ENCODE peak calls at places on chromosomes 4 and X, in nine cellular contexts. One of them, this sample, is unnamed. For H3K27me3, the result is how much of the 10 kb centered on the place peaks cover.

GRCh38 chrX:117854806-117855205 is 261.8 kb downstream of the KLHL13 start:
- DNase-seq in IMR-90: no peak
- DNase-seq in CD4-positive, alpha-beta T cell: no peak
- DNase-seq in A673: no peak
- DNase-seq in endothelial cell of umbilical vein: no peak
- DNase-seq in heart left ventricle: no peak
- DNase-seq in ascending aorta: no peak
- DNase-seq in tibial artery: no peak
- DNase-seq in AG04450: no peak
- DNase-seq in this sample: no peak

GRCh38 chr4:38015886-38016515 is 55.8 kb downstream of the PTTG2 start:
- DNase-seq in IMR-90: no peak
- DNase-seq in CD4-positive, alpha-beta T cell: no peak
- DNase-seq in A673: peak
- DNase-seq in endothelial cell of umbilical vein: no peak
- DNase-seq in heart left ventricle: no peak
- DNase-seq in ascending aorta: no peak
- DNase-seq in tibial artery: no peak
- DNase-seq in AG04450: no peak
- DNase-seq in this sample: no peak

GRCh38 chr4:182212211-182212761 is 30.9 kb upstream of the TENM3 start:
- DNase-seq in IMR-90: peak
- DNase-seq in CD4-positive, alpha-beta T cell: no peak
- DNase-seq in A673: no peak
- DNase-seq in endothelial cell of umbilical vein: no peak
- DNase-seq in heart left ventricle: no peak
- DNase-seq in ascending aorta: no peak
- DNase-seq in tibial artery: no peak
- DNase-seq in AG04450: no peak
- DNase-seq in this sample: no peak

GRCh38 chrX:38215141-38215540 is 5.5 kb downstream of the SRPX start:
- DNase-seq in IMR-90: peak
- DNase-seq in CD4-positive, alpha-beta T cell: no peak
- DNase-seq in A673: no peak
- DNase-seq in endothelial cell of umbilical vein: peak
- DNase-seq in heart left ventricle: no peak
- DNase-seq in ascending aorta: no peak
- DNase-seq in tibial artery: no peak
- DNase-seq in AG04450: no peak
- DNase-seq in this sample: no peak

GRCh38 chrX:33207056-33207455 is 4.3 kb downstream of the DMD start:
- DNase-seq in IMR-90: peak
- DNase-seq in CD4-positive, alpha-beta T cell: no peak
- DNase-seq in A673: no peak
- DNase-seq in endothelial cell of umbilical vein: peak
- DNase-seq in heart left ventricle: no peak
- DNase-seq in ascending aorta: no peak
- DNase-seq in tibial artery: no peak
- DNase-seq in AG04450: no peak
- DNase-seq in this sample: no peak

GRCh38 chr4:52883183-52883621 is 21.1 kb downstream of the RASL11B start:
- DNase-seq in IMR-90: no peak
- DNase-seq in CD4-positive, alpha-beta T cell: no peak
- DNase-seq in A673: no peak
- DNase-seq in endothelial cell of umbilical vein: no peak
- DNase-seq in heart left ventricle: no peak
- DNase-seq in ascending aorta: no peak
- DNase-seq in tibial artery: no peak
- DNase-seq in AG04450: no peak
- DNase-seq in this sample: no peak

GRCh38 chr4:89283226-89283974 is 24.2 kb downstream of the GPRIN3 start:
- DNase-seq in IMR-90: no peak
- DNase-seq in CD4-positive, alpha-beta T cell: peak
- DNase-seq in A673: no peak
- DNase-seq in endothelial cell of umbilical vein: no peak
- DNase-seq in heart left ventricle: no peak
- DNase-seq in ascending aorta: no peak
- DNase-seq in tibial artery: no peak
- DNase-seq in AG04450: no peak
- DNase-seq in this sample: no peak

GRCh38 chr4:168557658-168558057 is 60.8 kb downstream of the PALLD start:
- DNase-seq in IMR-90: no peak
- DNase-seq in CD4-positive, alpha-beta T cell: no peak
- DNase-seq in A673: peak
- DNase-seq in endothelial cell of umbilical vein: no peak
- DNase-seq in heart left ventricle: no peak
- DNase-seq in ascending aorta: no peak
- DNase-seq in tibial artery: no peak
- DNase-seq in AG04450: no peak
- DNase-seq in this sample: no peak

GRCh38 chrX:124862304-124862703 is 457.4 kb upstream of the TEX13C start:
- DNase-seq in IMR-90: no peak
- DNase-seq in CD4-positive, alpha-beta T cell: no peak
- DNase-seq in A673: no peak
- DNase-seq in endothelial cell of umbilical vein: no peak
- DNase-seq in heart left ventricle: no peak
- DNase-seq in ascending aorta: no peak
- DNase-seq in tibial artery: no peak
- DNase-seq in AG04450: no peak
- DNase-seq in this sample: no peak

GRCh38 chrX:6325437-6325836 is 96.8 kb upstream of the NLGN4X start:
- DNase-seq in IMR-90: no peak
- DNase-seq in CD4-positive, alpha-beta T cell: no peak
- DNase-seq in A673: no peak
- DNase-seq in endothelial cell of umbilical vein: no peak
- DNase-seq in heart left ventricle: no peak
- DNase-seq in ascending aorta: no peak
- DNase-seq in tibial artery: no peak
- DNase-seq in AG04450: no peak
- DNase-seq in this sample: no peak

GRCh38 chr4:168822481-168822880 is 187.6 kb downstream of the CBR4 start:
- DNase-seq in IMR-90: no peak
- DNase-seq in CD4-positive, alpha-beta T cell: no peak
- DNase-seq in A673: no peak
- DNase-seq in endothelial cell of umbilical vein: no peak
- DNase-seq in heart left ventricle: no peak
- DNase-seq in ascending aorta: no peak
- DNase-seq in tibial artery: no peak
- DNase-seq in AG04450: no peak
- DNase-seq in this sample: no peak

GRCh38 chr4:115315182-115315581 is 201.8 kb upstream of the NDST4 start:
- DNase-seq in IMR-90: no peak
- DNase-seq in CD4-positive, alpha-beta T cell: no peak
- DNase-seq in A673: no peak
- DNase-seq in endothelial cell of umbilical vein: no peak
- DNase-seq in heart left ventricle: no peak
- DNase-seq in ascending aorta: no peak
- DNase-seq in tibial artery: no peak
- DNase-seq in AG04450: no peak
- DNase-seq in this sample: no peak

GRCh38 chr4:123288309-123289025 is 108.1 kb upstream of the SPRY1 start:
- DNase-seq in IMR-90: no peak
- DNase-seq in CD4-positive, alpha-beta T cell: no peak
- DNase-seq in A673: no peak
- DNase-seq in endothelial cell of umbilical vein: no peak
- DNase-seq in heart left ventricle: no peak
- DNase-seq in ascending aorta: no peak
- DNase-seq in tibial artery: no peak
- DNase-seq in AG04450: no peak
- DNase-seq in this sample: no peak

GRCh38 chr4:163263601-163264000 is 68.8 kb downstream of the NPY1R start:
- DNase-seq in IMR-90: no peak
- DNase-seq in CD4-positive, alpha-beta T cell: no peak
- DNase-seq in A673: no peak
- DNase-seq in endothelial cell of umbilical vein: no peak
- DNase-seq in heart left ventricle: no peak
- DNase-seq in ascending aorta: no peak
- DNase-seq in tibial artery: no peak
- DNase-seq in AG04450: no peak
- DNase-seq in this sample: no peak

GRCh38 chr4:84968936-84969335 is 2.4 kb upstream of the WDFY3 start:
- DNase-seq in IMR-90: no peak
- DNase-seq in CD4-positive, alpha-beta T cell: no peak
- DNase-seq in A673: peak
- DNase-seq in endothelial cell of umbilical vein: no peak
- DNase-seq in heart left ventricle: no peak
- DNase-seq in ascending aorta: no peak
- DNase-seq in tibial artery: no peak
- DNase-seq in AG04450: no peak
- DNase-seq in this sample: no peak

GRCh38 chrX:155864655-155865054 is 16.5 kb upstream of the VAMP7 start:
- DNase-seq in IMR-90: no peak
- DNase-seq in CD4-positive, alpha-beta T cell: no peak
- DNase-seq in A673: peak
- DNase-seq in endothelial cell of umbilical vein: no peak
- DNase-seq in heart left ventricle: no peak
- DNase-seq in ascending aorta: no peak
- DNase-seq in tibial artery: no peak
- DNase-seq in AG04450: no peak
- DNase-seq in this sample: no peak

GRCh38 chr4:78174931-78175330 is 117.8 kb downstream of the FRAS1 start:
- DNase-seq in IMR-90: no peak
- DNase-seq in CD4-positive, alpha-beta T cell: no peak
- DNase-seq in A673: no peak
- DNase-seq in endothelial cell of umbilical vein: no peak
- DNase-seq in heart left ventricle: no peak
- DNase-seq in ascending aorta: no peak
- DNase-seq in tibial artery: no peak
- DNase-seq in AG04450: no peak
- DNase-seq in this sample: no peak

GRCh38 chr4:78184584-78184983 is 127.5 kb downstream of the FRAS1 start:
- DNase-seq in IMR-90: no peak
- DNase-seq in CD4-positive, alpha-beta T cell: no peak
- DNase-seq in A673: no peak
- DNase-seq in endothelial cell of umbilical vein: no peak
- DNase-seq in heart left ventricle: no peak
- DNase-seq in ascending aorta: no peak
- DNase-seq in tibial artery: no peak
- DNase-seq in AG04450: no peak
- DNase-seq in this sample: no peak

GRCh38 chr4:78185117-78185516 is 128.0 kb downstream of the FRAS1 start:
- DNase-seq in IMR-90: no peak
- DNase-seq in CD4-positive, alpha-beta T cell: no peak
- DNase-seq in A673: no peak
- DNase-seq in endothelial cell of umbilical vein: no peak
- DNase-seq in heart left ventricle: no peak
- DNase-seq in ascending aorta: no peak
- DNase-seq in tibial artery: no peak
- DNase-seq in AG04450: no peak
- DNase-seq in this sample: no peak

GRCh38 chr4:78179188-78179587 is 122.1 kb downstream of the FRAS1 start:
- DNase-seq in IMR-90: no peak
- DNase-seq in CD4-positive, alpha-beta T cell: no peak
- DNase-seq in A673: no peak
- DNase-seq in endothelial cell of umbilical vein: no peak
- DNase-seq in heart left ventricle: no peak
- DNase-seq in ascending aorta: no peak
- DNase-seq in tibial artery: no peak
- DNase-seq in AG04450: no peak
- DNase-seq in this sample: no peak
- TF ChIP-seq CTCF in IMR-90: no peak
- TF ChIP-seq CTCF in CD4-positive, alpha-beta T cell: no peak
- TF ChIP-seq CTCF in A673: no peak
- TF ChIP-seq CTCF in endothelial cell of umbilical vein: no peak
- TF ChIP-seq CTCF in heart left ventricle: no peak
- TF ChIP-seq CTCF in ascending aorta: no peak
- TF ChIP-seq CTCF in tibial artery: no peak
- TF ChIP-seq CTCF in AG04450: no peak
- TF ChIP-seq CTCF in this sample: no peak

GRCh38 chrX:77979870-77980269 is 10.4 kb upstream of the PGAM4 start:
- DNase-seq in IMR-90: no peak
- DNase-seq in CD4-positive, alpha-beta T cell: no peak
- DNase-seq in A673: no peak
- DNase-seq in endothelial cell of umbilical vein: no peak
- DNase-seq in heart left ventricle: no peak
- DNase-seq in ascending aorta: no peak
- DNase-seq in tibial artery: no peak
- DNase-seq in AG04450: no peak
- DNase-seq in this sample: no peak
- H3K27me3 ChIP-seq in IMR-90: under half
- H3K27me3 ChIP-seq in CD4-positive, alpha-beta T cell: under half
- H3K27me3 ChIP-seq in A673: under half
- H3K27me3 ChIP-seq in endothelial cell of umbilical vein: under half
- H3K27me3 ChIP-seq in heart left ventricle: under half
- H3K27me3 ChIP-seq in ascending aorta: under half
- H3K27me3 ChIP-seq in tibial artery: under half
- H3K27me3 ChIP-seq in AG04450: under half
- H3K27me3 ChIP-seq in this sample: under half

DNA sequence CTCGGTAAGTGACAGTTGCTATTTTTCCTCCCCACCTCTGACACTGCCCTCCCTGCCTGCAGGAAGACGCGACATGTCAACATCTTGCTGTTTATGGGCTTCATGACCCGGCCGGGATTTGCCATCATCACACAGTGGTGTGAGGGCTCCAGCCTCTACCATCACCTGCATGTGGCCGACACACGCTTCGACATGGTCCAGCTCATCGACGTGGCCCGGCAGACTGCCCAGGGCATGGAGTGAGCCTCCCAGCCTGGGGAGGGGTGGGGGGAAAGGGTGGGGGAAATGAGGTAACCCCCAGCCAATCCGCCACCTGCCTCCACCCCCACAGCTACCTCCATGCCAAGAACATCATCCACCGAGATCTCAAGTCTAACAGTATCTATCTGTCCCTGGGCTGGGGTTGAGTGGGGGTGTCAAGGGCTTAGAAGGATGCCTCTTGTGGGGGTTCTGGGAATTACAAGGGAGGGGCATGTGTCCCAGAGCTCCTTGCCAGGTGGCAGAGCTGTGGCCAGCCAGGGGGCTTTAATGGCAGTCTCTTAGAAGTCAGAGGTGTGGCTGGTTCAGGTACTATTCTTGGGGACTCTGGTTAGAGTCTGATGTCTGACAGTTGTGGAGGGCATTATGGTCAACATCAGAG is 7.8 kb downstream of the ARAF start:
- DNase-seq in IMR-90: no peak
- DNase-seq in CD4-positive, alpha-beta T cell: peak
- DNase-seq in A673: peak
- DNase-seq in endothelial cell of umbilical vein: no peak
- DNase-seq in heart left ventricle: no peak
- DNase-seq in ascending aorta: no peak
- DNase-seq in tibial artery: no peak
- DNase-seq in AG04450: no peak
- DNase-seq in this sample: no peak
- TF ChIP-seq CTCF in IMR-90: peak
- TF ChIP-seq CTCF in CD4-positive, alpha-beta T cell: peak
- TF ChIP-seq CTCF in A673: peak
- TF ChIP-seq CTCF in endothelial cell of umbilical vein: peak
- TF ChIP-seq CTCF in heart left ventricle: no peak
- TF ChIP-seq CTCF in ascending aorta: peak
- TF ChIP-seq CTCF in tibial artery: peak
- TF ChIP-seq CTCF in AG04450: peak
- TF ChIP-seq CTCF in this sample: peak

DNA sequence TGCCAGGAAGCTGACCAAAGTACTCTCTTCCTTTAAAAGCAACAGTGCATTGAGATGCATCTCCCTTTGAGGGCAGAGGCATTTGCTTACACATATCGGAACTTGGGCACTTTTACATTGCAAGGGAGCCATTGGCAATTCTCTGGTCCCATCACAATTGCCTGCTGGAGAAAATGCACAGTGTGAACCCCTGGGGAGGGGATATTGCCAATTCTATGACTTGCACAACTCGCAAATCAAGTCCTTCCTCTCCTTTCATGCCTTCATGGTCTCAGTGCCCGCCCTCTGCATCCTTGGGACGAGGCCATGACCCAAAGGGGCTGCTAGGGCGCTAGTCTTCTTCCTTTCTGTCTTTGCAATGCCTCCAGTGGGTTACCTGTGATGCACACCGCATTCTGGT is 14.9 kb upstream of the PDZD4 start:
- DNase-seq in IMR-90: no peak
- DNase-seq in CD4-positive, alpha-beta T cell: no peak
- DNase-seq in A673: no peak
- DNase-seq in endothelial cell of umbilical vein: no peak
- DNase-seq in heart left ventricle: no peak
- DNase-seq in ascending aorta: no peak
- DNase-seq in tibial artery: no peak
- DNase-seq in AG04450: no peak
- DNase-seq in this sample: no peak
- H3K27me3 ChIP-seq in IMR-90: under half
- H3K27me3 ChIP-seq in CD4-positive, alpha-beta T cell: under half
- H3K27me3 ChIP-seq in A673: under half
- H3K27me3 ChIP-seq in endothelial cell of umbilical vein: under half
- H3K27me3 ChIP-seq in heart left ventricle: under half
- H3K27me3 ChIP-seq in ascending aorta: under half
- H3K27me3 ChIP-seq in tibial artery: under half
- H3K27me3 ChIP-seq in AG04450: under half
- H3K27me3 ChIP-seq in this sample: under half